ENCODE peak calls at places on chromosomes 7 and 10, in five cellular contexts. J is H1, D is HepG2, O is K562, B is GM12878. N is an unnamed sample.

GRCh38 chr7:55623617-55624016 is 51.3 kb upstream of the VOPP1 start:
- DNase-seq in J (no peak), D (no peak), O (no peak), B (no peak), N (no peak)

GRCh38 chr10:58704226-58705200 is 191.8 kb downstream of the BICC1 start:
- DNase-seq in J (no peak), D (no peak), O (no peak), B (no peak), N (no peak)

GRCh38 chr10:116833986-116834760 is 15.1 kb upstream of the ENO4 start:
- DNase-seq in J (no peak), D (no peak), O (no peak), B (no peak), N (no peak)

GRCh38 chr10:102118867-102119266 is 1.3 kb downstream of the LDB1 start:
- DNase-seq in J (peak), D (no peak), O (no peak), B (no peak), N (no peak)

GRCh38 chr7:131859162-131859821 is 302.9 kb upstream of the PODXL start:
- DNase-seq in J (peak), D (peak), O (peak), B (peak), N (peak)

GRCh38 chr10:68876246-68876918 is 24.7 kb upstream of the DDX50 start:
- DNase-seq in J (no peak), D (peak), O (no peak), B (no peak), N (no peak)

GRCh38 chr7:95199779-95200558 is 124.4 kb downstream of the PON1 start:
- DNase-seq in J (no peak), D (peak), O (peak), B (no peak), N (peak)

GRCh38 chr7:3412871-3413270 is 111.8 kb downstream of the SDK1 start:
- DNase-seq in J (no peak), D (no peak), O (no peak), B (no peak), N (no peak)

GRCh38 chr10:12401466-12401865 is 52.1 kb downstream of the CAMK1D start:
- DNase-seq in J (peak), D (no peak), O (no peak), B (no peak), N (no peak)

GRCh38 chr10:6491841-6492609 is 88.1 kb downstream of the PRKCQ start:
- DNase-seq in J (no peak), D (no peak), O (no peak), B (no peak), N (no peak)

GRCh38 chr7:45592230-45592991 is 18.2 kb downstream of the ADCY1 start:
- DNase-seq in J (peak), D (no peak), O (no peak), B (no peak), N (peak)

GRCh38 chr10:11625019-11625735 is 13.7 kb upstream of the USP6NL start:
- DNase-seq in J (no peak), D (no peak), O (no peak), B (peak), N (no peak)

GRCh38 chr10:33145451-33146188 is 187.6 kb upstream of the ITGB1 start:
- DNase-seq in J (no peak), D (peak), O (no peak), B (no peak), N (no peak)

GRCh38 chr10:8048281-8049008 is 6.0 kb upstream of the GATA3 start:
- DNase-seq in J (no peak), D (no peak), O (no peak), B (no peak), N (peak)

GRCh38 chr10:77264107-77264506 is 373.5 kb downstream of the KCNMA1 start:
- DNase-seq in J (no peak), D (no peak), O (no peak), B (peak), N (no peak)

GRCh38 chr7:157498690-157499089 is 161.9 kb downstream of the DNAJB6 start:
- DNase-seq in J (peak), D (no peak), O (no peak), B (no peak), N (no peak)

GRCh38 chr7:86914468-86915054 is 144.9 kb downstream of the ELAPOR2 start:
- DNase-seq in J (no peak), D (peak), O (peak), B (no peak), N (no peak)

GRCh38 chr7:45976485-45976856 is 55.4 kb upstream of the IGFBP3 start:
- DNase-seq in J (no peak), D (no peak), O (no peak), B (no peak), N (no peak)

GRCh38 chr7:47453093-47454056 is 128.5 kb downstream of the TNS3 start:
- DNase-seq in J (no peak), D (no peak), O (no peak), B (no peak), N (no peak)

GRCh38 chr7:75584385-75584784 is 92.3 kb downstream of the SPDYE5 start:
- DNase-seq in J (no peak), D (no peak), O (no peak), B (no peak), N (no peak)

GRCh38 chr7:1368682-1369571 is 90.3 kb downstream of the MICALL2 start:
- DNase-seq in J (peak), D (peak), O (peak), B (no peak), N (peak)

GRCh38 chr7:87210506-87210905 is 9.0 kb downstream of the TMEM243 start:
- DNase-seq in J (no peak), D (no peak), O (no peak), B (no peak), N (no peak)

GRCh38 chr7:55157347-55158105 is 138.7 kb downstream of the EGFR start:
- DNase-seq in J (no peak), D (no peak), O (no peak), B (no peak), N (no peak)

GRCh38 chr10:103645141-103646054 is 151.9 kb downstream of the NEURL1 start:
- DNase-seq in J (no peak), D (peak), O (no peak), B (no peak), N (no peak)

GRCh38 chr10:104732222-104732621 is 91.1 kb downstream of the SORCS3 start:
- DNase-seq in J (no peak), D (no peak), O (no peak), B (no peak), N (no peak)

GRCh38 chr10:49324711-49325110 is 25.7 kb downstream of the C10orf71 start:
- DNase-seq in J (no peak), D (no peak), O (no peak), B (no peak), N (peak)

GRCh38 chr10:6576326-6576725 is 3.8 kb downstream of the PRKCQ start:
- DNase-seq in J (no peak), D (no peak), O (no peak), B (no peak), N (no peak)

GRCh38 chr10:124504711-124505110 is 43.1 kb downstream of the LHPP start:
- DNase-seq in J (no peak), D (no peak), O (no peak), B (no peak), N (no peak)

GRCh38 chr7:141979611-141980010 is 6.0 kb upstream of the TAS2R38 start:
- DNase-seq in J (no peak), D (no peak), O (no peak), B (no peak), N (no peak)

GRCh38 chr7:108247646-108248045 is 117.5 kb upstream of the LAMB4 start:
- DNase-seq in J (no peak), D (no peak), O (no peak), B (no peak), N (no peak)

GRCh38 chr10:121205625-121206024 is 354.5 kb downstream of the WDR11 start:
- DNase-seq in J (no peak), D (no peak), O (no peak), B (no peak), N (peak)
- H3K4me2 ChIP-seq in J (no peak), D (no peak), O (no peak), B (no peak), N (no peak)

GRCh38 chr7:98810166-98810802 is 59.5 kb downstream of the TMEM130 start:
- DNase-seq in J (no peak), D (no peak), O (no peak), B (no peak), N (peak)
- TF ChIP-seq GABPA in J (no peak), D (no peak), O (no peak), B (no peak), N (no peak)

GRCh38 chr7:116478834-116479233 is 20.7 kb upstream of the CAV2 start:
- DNase-seq in J (no peak), D (no peak), O (no peak), B (no peak), N (no peak)
- H3K4me2 ChIP-seq in J (no peak), D (no peak), O (no peak), B (no peak), N (no peak)

GRCh38 chr10:100670368-100670767 is 75.0 kb upstream of the PAX2 start:
- DNase-seq in J (no peak), D (no peak), O (no peak), B (no peak), N (no peak)

GRCh38 chr10:100669616-100670015 is 75.8 kb upstream of the PAX2 start:
- DNase-seq in J (no peak), D (no peak), O (no peak), B (no peak), N (no peak)

GRCh38 chr10:100672199-100672598 is 73.2 kb upstream of the PAX2 start:
- DNase-seq in J (no peak), D (no peak), O (no peak), B (no peak), N (no peak)

GRCh38 chr10:100668001-100668400 is 77.4 kb upstream of the PAX2 start:
- DNase-seq in J (no peak), D (no peak), O (no peak), B (no peak), N (no peak)

GRCh38 chr10:100670828-100671479 is 74.4 kb upstream of the PAX2 start:
- DNase-seq in J (peak), D (no peak), O (peak), B (no peak), N (peak)
- TF ChIP-seq GABPA in J (no peak), D (no peak), O (no peak), B (no peak), N (no peak)

DNA sequence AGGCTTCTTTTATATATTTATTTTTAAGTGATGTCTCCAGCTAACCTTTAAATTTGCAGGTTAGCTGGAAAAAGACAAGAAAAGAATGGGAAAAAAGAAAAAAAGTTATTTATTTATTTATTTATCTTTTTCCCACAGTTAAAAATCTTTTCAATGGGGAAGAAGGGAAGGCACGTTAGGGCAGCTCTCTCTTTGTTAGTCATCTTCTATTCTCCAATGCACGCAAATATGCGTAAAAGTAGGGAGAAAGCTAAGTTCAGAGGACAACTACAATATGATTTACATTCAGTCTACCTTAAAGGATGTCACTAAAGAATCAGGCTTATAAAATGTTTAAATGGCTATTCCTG is 276 bp upstream of the GPR85 start:
- DNase-seq in J (no peak), D (no peak), O (no peak), B (no peak), N (no peak)
- H3K4me2 ChIP-seq in J (peak), D (no peak), O (peak), B (no peak), N (peak)

DNA sequence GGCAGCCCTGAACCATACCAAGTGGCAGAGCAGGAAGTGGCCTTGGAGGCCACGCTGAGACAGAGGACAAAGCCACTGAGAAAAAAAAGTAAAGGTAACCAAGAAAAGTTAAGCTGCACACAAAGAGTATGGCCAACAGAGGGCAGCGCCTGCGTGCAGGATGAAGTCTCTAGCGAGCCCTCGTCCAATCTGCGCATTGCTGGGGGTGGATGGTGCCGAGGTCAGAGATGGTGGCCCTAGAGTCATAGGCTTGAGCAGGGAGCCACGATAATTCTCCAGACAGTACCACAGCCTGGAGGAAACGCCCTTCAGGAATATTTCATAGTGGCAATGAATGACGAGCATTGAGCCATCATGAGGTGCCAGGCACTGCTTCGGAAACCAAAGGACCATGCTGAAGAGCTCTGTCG is 9.7 kb downstream of the ATP6V0E2 start:
- DNase-seq in J (peak), D (peak), O (peak), B (no peak), N (peak)
- TF ChIP-seq GABPA in J (no peak), D (peak), O (no peak), B (no peak), N (no peak)

GRCh38 chr7:28787116-28787515 is 171.0 kb downstream of the TRIL start:
- DNase-seq in J (no peak), D (no peak), O (no peak), B (no peak), N (no peak)

GRCh38 chr7:28782362-28782761 is 175.8 kb downstream of the TRIL start:
- DNase-seq in J (no peak), D (no peak), O (no peak), B (no peak), N (no peak)

GRCh38 chr7:28784166-28784870 is 173.8 kb downstream of the TRIL start:
- DNase-seq in J (no peak), D (no peak), O (no peak), B (no peak), N (peak)

GRCh38 chr7:28790467-28790866 is 167.7 kb downstream of the TRIL start:
- DNase-seq in J (no peak), D (no peak), O (no peak), B (no peak), N (no peak)

GRCh38 chr7:28785002-28785995 is 172.8 kb downstream of the TRIL start:
- DNase-seq in J (no peak), D (no peak), O (no peak), B (no peak), N (no peak)
- H3K4me2 ChIP-seq in J (no peak), D (no peak), O (no peak), B (no peak), N (no peak)

N was measured in SK-N-SH.